ENCODE peak calls at places on chromosomes 5 and 9, in five cellular contexts. S is foreskin fibroblast, Q is Panc1, W is tibial artery, I is nephron progenitor cell. K is an unnamed sample.
A peak's percentile ranks its signal among the peaks of the same experiment; 100 is the strongest.

GRCh38 chr5:56625577-56625976 is 189.8 kb upstream of the MAP3K1 start:
- DNase-seq in Q (no peak), S (peak; percentile 68), W (no peak), I (no peak), K (peak; percentile 91)

GRCh38 chr9:88339322-88339721 is 48.9 kb upstream of the SPIN1 start:
- DNase-seq in I (peak; percentile 23), Q (no peak), S (no peak), W (no peak), K (no peak)

GRCh38 chr5:149405550-149406202 is 26.6 kb upstream of the IL17B start:
- DNase-seq in S (no peak), Q (no peak), I (no peak), W (peak; percentile 70), K (no peak)

GRCh38 chr9:91166796-91167366 is 194.8 kb downstream of the AUH start:
- DNase-seq in W (no peak), S (no peak), I (no peak), Q (no peak), K (no peak)

GRCh38 chr5:176662371-176663333 is 15.4 kb downstream of the TSPAN17 start:
- DNase-seq in I (no peak), S (no peak), W (no peak), Q (no peak), K (no peak)

GRCh38 chr5:108727639-108728565 is 19.8 kb upstream of the FER start:
- DNase-seq in I (peak; percentile 86), W (peak; percentile 92), S (peak; percentile 91), Q (no peak), K (peak; percentile 93)

GRCh38 chr5:127876384-127876783 is 173.2 kb downstream of the CCDC192 start:
- DNase-seq in I (no peak), S (no peak), Q (no peak), W (no peak), K (no peak)

GRCh38 chr9:87445646-87446045 is 52.0 kb upstream of the DAPK1 start:
- DNase-seq in S (no peak), W (peak; percentile 38), I (peak; percentile 26), Q (no peak), K (peak; percentile 27)

GRCh38 chr5:94850960-94851359 is 232.5 kb downstream of the SLF1 start:
- DNase-seq in Q (no peak), W (no peak), I (no peak), S (no peak), K (no peak)

GRCh38 chr5:179261301-179262125 is 83.7 kb downstream of the ADAMTS2 start:
- DNase-seq in Q (no peak), W (no peak), S (peak; percentile 58), I (peak; percentile 52), K (peak; percentile 80)

DNA sequence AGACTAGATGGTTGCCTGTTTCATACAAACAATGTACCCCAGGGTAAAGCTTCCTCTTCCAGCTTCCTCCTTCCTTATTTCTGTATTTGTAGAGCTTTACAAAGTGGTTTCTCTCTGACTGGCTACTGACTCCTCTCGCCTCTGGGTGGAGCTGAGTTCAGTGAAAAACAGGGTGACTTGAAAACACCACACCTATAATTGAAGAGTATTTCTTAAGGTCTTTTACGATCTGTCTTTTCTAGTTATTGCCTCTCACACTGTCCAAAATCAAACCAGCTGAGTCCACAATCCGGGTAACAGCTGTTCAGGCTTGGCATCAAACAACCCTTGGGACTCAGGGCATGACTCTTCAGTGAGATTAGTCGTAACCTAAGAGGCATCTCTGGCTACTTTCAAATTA is 200.4 kb downstream of the ARRDC3 start:
- DNase-seq in Q (no peak), I (no peak), W (peak; percentile 39), S (peak; percentile 62), K (no peak)
- TF ChIP-seq CTCF in Q (no peak), I (no peak), W (no peak), S (peak; percentile 17), K (peak; percentile 16)

GRCh38 chr5:126514159-126515141 is 80.6 kb downstream of the ALDH7A1 start:
- DNase-seq in S (no peak), Q (no peak), W (no peak), I (no peak), K (peak; percentile 75)
- TF ChIP-seq CTCF in S (no peak), Q (no peak), W (no peak), I (no peak), K (no peak)

DNA sequence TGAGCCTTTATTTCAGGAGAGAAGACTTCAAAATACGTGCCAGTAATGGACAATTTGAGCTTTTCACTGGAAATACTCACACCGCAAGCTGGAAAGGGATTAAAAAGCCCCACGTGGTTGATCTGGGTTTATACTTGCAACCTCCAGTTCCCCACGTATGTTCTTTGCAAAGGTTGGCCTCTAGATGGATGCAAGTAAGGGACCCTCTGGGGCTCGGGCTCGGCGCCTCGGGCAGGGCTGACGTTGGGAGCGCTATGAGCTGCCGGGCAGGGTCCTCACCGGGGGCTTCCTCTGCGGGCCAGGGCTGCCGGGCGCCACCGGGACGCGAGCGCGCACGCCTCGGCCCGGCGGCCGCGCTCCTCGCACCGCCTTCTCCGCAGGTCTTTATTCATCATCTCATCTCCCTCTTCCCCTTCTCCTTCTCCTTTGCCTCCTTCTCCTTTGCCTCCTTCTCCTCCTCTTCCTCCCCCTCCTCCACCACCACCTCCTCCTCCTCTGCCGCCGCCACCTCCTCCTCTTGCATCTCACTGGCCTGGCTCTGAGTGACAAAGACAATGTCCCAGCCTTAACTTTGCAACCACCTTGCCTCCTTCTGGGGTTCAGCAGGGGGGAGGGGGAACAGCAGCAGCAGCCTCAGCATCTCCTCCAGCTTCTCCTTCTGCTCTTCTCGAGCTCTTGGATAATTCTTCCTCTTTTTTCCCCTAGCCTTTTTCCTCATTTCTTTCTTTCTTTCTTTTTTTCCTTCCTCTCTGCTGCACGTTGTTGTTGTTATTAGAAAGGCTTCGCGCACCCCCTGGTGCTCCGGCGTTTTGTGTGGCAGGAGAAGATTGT is 636 bp upstream of the ZNF462 start:
- DNase-seq in W (no peak), I (peak; percentile 60), Q (no peak), S (no peak), K (peak; percentile 59)
- TF ChIP-seq CTCF in W (no peak), I (no peak), Q (no peak), S (peak; percentile 37), K (peak; percentile 47)

GRCh38 chr5:32233220-32233695 is 59.1 kb upstream of the GOLPH3 start:
- DNase-seq in Q (no peak), S (no peak), I (no peak), W (no peak), K (no peak)

GRCh38 chr5:32232441-32233219 is 58.5 kb upstream of the GOLPH3 start:
- DNase-seq in Q (peak; percentile 43), W (peak; percentile 75), S (peak; percentile 55), I (peak; percentile 69), K (peak; percentile 82)

GRCh38 chr5:32231929-32232328 is 57.8 kb upstream of the GOLPH3 start:
- DNase-seq in I (no peak), S (no peak), W (no peak), Q (no peak), K (peak; percentile 18)

GRCh38 chr5:32231241-32231640 is 57.1 kb upstream of the GOLPH3 start:
- DNase-seq in I (no peak), S (no peak), W (no peak), Q (no peak), K (no peak)

GRCh38 chr5:32233696-32234447 is 59.8 kb upstream of the GOLPH3 start:
- DNase-seq in S (peak; percentile 71), W (no peak), I (no peak), Q (no peak), K (no peak)
- TF ChIP-seq CTCF in S (no peak), W (no peak), I (no peak), Q (no peak), K (no peak)

GRCh38 chr5:159184858-159185381 is 24.4 kb downstream of the RNF145 start:
- DNase-seq in W (no peak), Q (no peak), S (peak; percentile 68), I (peak; percentile 4), K (peak; percentile 83)
- TF ChIP-seq CTCF in W (no peak), Q (no peak), S (no peak), I (no peak), K (no peak)

K was measured in cardiac muscle cell.